ENCODE peak calls at places on chromosomes 12 and 14, in eight cellular contexts. V is MM.1S, U is fibroblast of the aortic adventitia, N is A549, B is astrocyte of the spinal cord, G is AG10803, W is HCT116, Z is BE2C. A is an unnamed sample.

GRCh38 chr14:37594916-37595808 is at the start of the genes FOXA1 and TTC6:
- DNase-seq in G (peak), W (peak), B (no peak), U (peak), Z (peak), V (peak), N (peak), A (no peak)

GRCh38 chr12:120774169-120774916 is 48.7 kb downstream of the ACADS start:
- DNase-seq in V (no peak), N (no peak), Z (no peak), G (no peak), B (no peak), U (no peak), W (no peak), A (no peak)

GRCh38 chr12:6917491-6918231 is 3.3 kb downstream of the ENO2 start:
- DNase-seq in N (no peak), G (no peak), B (peak), V (no peak), W (no peak), Z (no peak), U (no peak), A (no peak)

GRCh38 chr14:44316647-44317432 is 190.2 kb downstream of the FSCB start:
- DNase-seq in Z (no peak), W (peak), U (peak), N (peak), V (peak), G (peak), B (peak), A (peak)

GRCh38 chr12:89817501-89818226 is 109.0 kb upstream of the ATP2B1 start:
- DNase-seq in U (no peak), B (no peak), G (no peak), W (no peak), V (no peak), N (peak), Z (no peak), A (peak)

GRCh38 chr12:92070054-92070863 is 75.4 kb downstream of the BTG1 start:
- DNase-seq in B (no peak), U (no peak), V (no peak), Z (no peak), G (no peak), W (no peak), N (peak), A (no peak)

GRCh38 chr14:57692671-57693070 is 173.2 kb downstream of the SLC35F4 start:
- DNase-seq in U (peak), N (peak), Z (no peak), B (peak), V (peak), G (peak), W (peak), A (peak)

GRCh38 chr12:117564885-117565284 is 203.5 kb upstream of the NOS1 start:
- DNase-seq in U (no peak), V (no peak), Z (no peak), W (no peak), N (peak), G (no peak), B (peak), A (peak)

GRCh38 chr12:46461907-46462605 is 89.5 kb upstream of the SLC38A2 start:
- DNase-seq in V (no peak), N (no peak), B (no peak), W (no peak), Z (no peak), G (no peak), U (no peak), A (no peak)

GRCh38 chr12:29414368-29414767 is 33.4 kb upstream of the ERGIC2 start:
- DNase-seq in N (no peak), G (peak), Z (no peak), W (no peak), U (peak), B (no peak), V (no peak), A (peak)

GRCh38 chr12:75805905-75806304 is 225.7 kb downstream of the PHLDA1 start:
- DNase-seq in G (peak), V (no peak), B (no peak), Z (no peak), U (no peak), N (no peak), W (no peak), A (no peak)

GRCh38 chr12:13342971-13343370 is 146.4 kb downstream of the EMP1 start:
- DNase-seq in B (peak), W (no peak), V (no peak), N (no peak), G (peak), Z (no peak), U (peak), A (no peak)

GRCh38 chr12:113841786-113842185 is 124.3 kb downstream of the RBM19 start:
- DNase-seq in W (no peak), U (no peak), B (no peak), Z (no peak), V (no peak), G (no peak), N (no peak), A (no peak)

GRCh38 chr12:26732010-26732908 is 100.7 kb downstream of the ITPR2 start:
- DNase-seq in N (no peak), V (peak), B (no peak), Z (no peak), G (no peak), W (no peak), U (no peak), A (no peak)

GRCh38 chr12:124545508-124546418 is 21.6 kb downstream of the NCOR2 start:
- DNase-seq in B (peak), U (peak), Z (no peak), V (peak), N (no peak), G (peak), W (no peak), A (peak)

GRCh38 chr12:94053676-94054075 is 94.7 kb upstream of the PLXNC1 start:
- DNase-seq in G (no peak), W (no peak), Z (no peak), N (no peak), V (no peak), B (no peak), U (no peak), A (no peak)

GRCh38 chr12:27840229-27840999 is 60.4 kb upstream of the MANSC4 start:
- DNase-seq in W (no peak), N (no peak), Z (no peak), U (peak), V (peak), G (no peak), B (no peak), A (peak)

GRCh38 chr12:30180602-30181001 is 396.9 kb upstream of the TMTC1 start:
- DNase-seq in V (peak), G (no peak), U (no peak), Z (no peak), B (no peak), W (no peak), N (no peak), A (no peak)

GRCh38 chr14:35385042-35385839 is 19.3 kb downstream of the NFKBIA start:
- DNase-seq in W (no peak), V (no peak), G (peak), U (peak), N (peak), B (peak), Z (peak), A (peak)

GRCh38 chr14:29601559-29602109 is 326.0 kb downstream of the PRKD1 start:
- DNase-seq in V (no peak), W (no peak), B (no peak), Z (no peak), G (no peak), N (no peak), U (peak), A (peak)

GRCh38 chr12:21149849-21150248 is 18.9 kb downstream of the SLCO1B1 start:
- DNase-seq in W (no peak), Z (no peak), V (no peak), B (no peak), N (no peak), G (no peak), U (no peak), A (no peak)

GRCh38 chr12:88393017-88393767 is 187.1 kb downstream of the KITLG start:
- DNase-seq in B (peak), Z (peak), V (peak), N (peak), G (no peak), W (peak), U (no peak), A (peak)

GRCh38 chr12:26507613-26508012 is 312.2 kb downstream of the SSPN start:
- DNase-seq in G (no peak), Z (no peak), W (no peak), B (no peak), N (no peak), V (no peak), U (no peak), A (no peak)

GRCh38 chr12:44546037-44546436 is 330.1 kb downstream of the NELL2 start:
- DNase-seq in G (no peak), V (no peak), U (no peak), B (no peak), Z (no peak), N (no peak), W (no peak), A (no peak)
- TF ChIP-seq CTCF in G (no peak), V (no peak), U (no peak), B (no peak), Z (no peak), N (no peak), W (no peak), A (no peak)

DNA sequence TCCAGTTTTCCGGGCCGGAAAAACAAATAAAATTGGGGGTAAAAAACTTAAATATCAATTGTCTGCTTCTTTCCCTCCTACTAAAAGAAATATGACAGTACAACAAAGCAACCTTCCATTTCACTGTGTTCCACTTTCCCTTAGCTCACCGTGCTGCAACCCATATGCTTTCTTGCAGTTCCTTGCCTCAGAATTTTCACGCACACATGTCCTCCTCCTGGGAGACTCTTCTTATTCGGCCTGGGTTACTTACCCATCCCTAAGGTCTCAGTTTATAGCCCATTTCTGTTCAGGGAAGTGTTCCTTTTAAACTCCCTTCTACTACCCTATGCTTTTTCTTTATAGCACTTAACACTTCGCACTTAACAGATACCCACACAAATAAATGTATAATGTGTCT is 4.5 kb upstream of the MAGOHB start:
- DNase-seq in G (peak), N (no peak), Z (no peak), V (no peak), U (peak), W (no peak), B (no peak), A (no peak)
- TF ChIP-seq CTCF in G (no peak), N (no peak), Z (no peak), V (no peak), U (no peak), W (no peak), B (no peak), A (no peak)

GRCh38 chr14:104786726-104787675 is 8.5 kb downstream of the AKT1 start:
- DNase-seq in U (no peak), B (no peak), N (no peak), V (no peak), W (no peak), Z (no peak), G (no peak), A (no peak)
- TF ChIP-seq CTCF in U (no peak), B (no peak), N (no peak), V (no peak), W (no peak), Z (no peak), G (no peak), A (no peak)

GRCh38 chr14:74301594-74302159 is 1.1 kb downstream of the ABCD4 start:
- DNase-seq in G (no peak), N (no peak), W (no peak), B (no peak), Z (no peak), V (no peak), U (no peak), A (no peak)

GRCh38 chr14:74302634-74303569 is at the start of gene ABCD4:
- DNase-seq in U (peak), G (peak), W (peak), V (peak), B (peak), Z (peak), N (peak), A (peak)

GRCh38 chr14:74299061-74299545 is 3.6 kb downstream of the ABCD4 start:
- DNase-seq in B (peak), N (no peak), Z (no peak), U (peak), V (no peak), G (peak), W (peak), A (no peak)

GRCh38 chr14:74302160-74302628 is 540 bp downstream of the ABCD4 start:
- DNase-seq in B (peak), V (peak), Z (no peak), U (peak), G (peak), W (no peak), N (peak), A (peak)
- TF ChIP-seq CTCF in B (peak), V (peak), Z (peak), U (peak), G (peak), W (peak), N (peak), A (peak)

GRCh38 chr14:77278461-77279230 is 7.6 kb upstream of the NGB start:
- DNase-seq in V (no peak), B (no peak), G (no peak), N (no peak), W (no peak), U (no peak), Z (no peak), A (no peak)
- TF ChIP-seq CTCF in V (no peak), B (no peak), G (no peak), N (no peak), W (no peak), U (no peak), Z (no peak), A (peak)

A was measured in choroid plexus epithelial cell.